ENCODE peak calls at places on chromosomes 16 and 17, in four cellular contexts. E is esophagus muscularis mucosa, F is naive B cell, H is iris pigment epithelial cell. B is an unnamed sample.

GRCh38 chr16:57049678-57050077 is 42.7 kb upstream of the CPNE2 start:
- DNase-seq in H (no peak), F (no peak), E (no peak), B (no peak)

GRCh38 chr17:77516902-77517301 is 376.1 kb downstream of the SEC14L1 start:
- DNase-seq in H (peak; percentile 96), F (no peak), E (no peak), B (no peak)

GRCh38 chr17:76416447-76416846 is 32.0 kb downstream of the SPHK1 start:
- DNase-seq in H (no peak), E (no peak), F (no peak), B (no peak)

GRCh38 chr17:2975469-2975958 is 87.9 kb downstream of the OR1D5 start:
- DNase-seq in E (peak; percentile 80), F (no peak), H (no peak), B (peak; percentile 71)

GRCh38 chr17:58331815-58332719 is 3.5 kb upstream of the TSPOAP1 start:
- DNase-seq in H (no peak), F (peak; percentile 87), E (no peak), B (no peak)

GRCh38 chr16:19382084-19382801 is 35.4 kb upstream of the TMC5 start:
- DNase-seq in H (no peak), F (no peak), E (no peak), B (no peak)

GRCh38 chr16:12553191-12553590 is 250.5 kb downstream of the CPPED1 start:
- DNase-seq in F (no peak), E (no peak), H (no peak), B (no peak)

GRCh38 chr17:42051645-42052044 is 1.2 kb upstream of the C17orf113 start:
- DNase-seq in H (no peak), E (no peak), F (no peak), B (no peak)

GRCh38 chr16:27725271-27726010 is 175.5 kb downstream of the KATNIP start:
- DNase-seq in F (no peak), E (no peak), H (no peak), B (no peak)

GRCh38 chr17:50102164-50102991 is 7.2 kb downstream of the PDK2 start:
- DNase-seq in F (no peak), H (no peak), E (no peak), B (no peak)

GRCh38 chr17:45247429-45248131 is 14.3 kb downstream of the SPATA32 start:
- DNase-seq in H (peak; percentile 83), F (peak; percentile 95), E (peak; percentile 95), B (peak; percentile 96)

GRCh38 chr16:13896543-13897182 is 23.3 kb upstream of the ERCC4 start:
- DNase-seq in F (no peak), E (no peak), H (peak; percentile 7), B (no peak)

GRCh38 chr17:45782889-45783592 is 1.1 kb upstream of the CRHR1 start:
- DNase-seq in F (no peak), E (no peak), H (peak; percentile 18), B (no peak)

GRCh38 chr17:50365165-50365564 is 7.8 kb downstream of the MRPL27 start:
- DNase-seq in F (no peak), E (no peak), H (no peak), B (no peak)